ENCODE peak calls at places on chromosome 17, in seven cellular contexts. One of them, this sample, is unnamed.

GRCh38 chr17:62017496-62017895 is 47.6 kb downstream of the MED13 start:
- DNase-seq in cardiac fibroblast: peak
- DNase-seq in AG04450: peak
- DNase-seq in AG09319: no peak
- DNase-seq in A549: peak
- DNase-seq in uterus: no peak
- DNase-seq in astrocyte of the spinal cord: peak
- DNase-seq in this sample: no peak

GRCh38 chr17:20925954-20926353 is 116.9 kb downstream of the USP22 start:
- DNase-seq in cardiac fibroblast: no peak
- DNase-seq in AG04450: no peak
- DNase-seq in AG09319: no peak
- DNase-seq in A549: no peak
- DNase-seq in uterus: no peak
- DNase-seq in astrocyte of the spinal cord: no peak
- DNase-seq in this sample: no peak

GRCh38 chr17:38571833-38572274 is 33.9 kb downstream of the SRCIN1 start:
- DNase-seq in cardiac fibroblast: no peak
- DNase-seq in AG04450: no peak
- DNase-seq in AG09319: no peak
- DNase-seq in A549: no peak
- DNase-seq in uterus: no peak
- DNase-seq in astrocyte of the spinal cord: no peak
- DNase-seq in this sample: no peak

GRCh38 chr17:71942626-71943025 is 178.2 kb upstream of the SOX9 start:
- DNase-seq in cardiac fibroblast: no peak
- DNase-seq in AG04450: no peak
- DNase-seq in AG09319: no peak
- DNase-seq in A549: no peak
- DNase-seq in uterus: no peak
- DNase-seq in astrocyte of the spinal cord: no peak
- DNase-seq in this sample: no peak

GRCh38 chr17:72764632-72765041 is 327.9 kb downstream of the SLC39A11 start:
- DNase-seq in cardiac fibroblast: peak
- DNase-seq in AG04450: peak
- DNase-seq in AG09319: no peak
- DNase-seq in A549: no peak
- DNase-seq in uterus: no peak
- DNase-seq in astrocyte of the spinal cord: peak
- DNase-seq in this sample: no peak

GRCh38 chr17:57481901-57482300 is 225.6 kb downstream of the MSI2 start:
- DNase-seq in cardiac fibroblast: peak
- DNase-seq in AG04450: peak
- DNase-seq in AG09319: peak
- DNase-seq in A549: peak
- DNase-seq in uterus: peak
- DNase-seq in astrocyte of the spinal cord: peak
- DNase-seq in this sample: no peak

GRCh38 chr17:53227514-53227913 is 595.2 kb upstream of the KIF2B start:
- DNase-seq in cardiac fibroblast: no peak
- DNase-seq in AG04450: no peak
- DNase-seq in AG09319: no peak
- DNase-seq in A549: no peak
- DNase-seq in uterus: no peak
- DNase-seq in astrocyte of the spinal cord: no peak
- DNase-seq in this sample: no peak

GRCh38 chr17:63774141-63774981 is at the start of gene DDX42:
- DNase-seq in cardiac fibroblast: peak
- DNase-seq in AG04450: no peak
- DNase-seq in AG09319: no peak
- DNase-seq in A549: peak
- DNase-seq in uterus: peak
- DNase-seq in astrocyte of the spinal cord: peak
- DNase-seq in this sample: peak

GRCh38 chr17:6020376-6021010 is 49.7 kb upstream of the WSCD1 start:
- DNase-seq in cardiac fibroblast: no peak
- DNase-seq in AG04450: no peak
- DNase-seq in AG09319: no peak
- DNase-seq in A549: no peak
- DNase-seq in uterus: no peak
- DNase-seq in astrocyte of the spinal cord: no peak
- DNase-seq in this sample: no peak

GRCh38 chr17:47223007-47223406 is 13.9 kb downstream of the MYL4 start:
- DNase-seq in cardiac fibroblast: peak
- DNase-seq in AG04450: no peak
- DNase-seq in AG09319: no peak
- DNase-seq in A549: no peak
- DNase-seq in uterus: no peak
- DNase-seq in astrocyte of the spinal cord: no peak
- DNase-seq in this sample: no peak

GRCh38 chr17:39916918-39917317 is 1.5 kb downstream of the GSDMB start:
- DNase-seq in cardiac fibroblast: peak
- DNase-seq in AG04450: no peak
- DNase-seq in AG09319: no peak
- DNase-seq in A549: peak
- DNase-seq in uterus: no peak
- DNase-seq in astrocyte of the spinal cord: no peak
- DNase-seq in this sample: no peak

GRCh38 chr17:37107406-37108083 is 158.8 kb downstream of the AATF start:
- DNase-seq in cardiac fibroblast: no peak
- DNase-seq in AG04450: no peak
- DNase-seq in AG09319: no peak
- DNase-seq in A549: no peak
- DNase-seq in uterus: peak
- DNase-seq in astrocyte of the spinal cord: peak
- DNase-seq in this sample: peak

GRCh38 chr17:38465420-38466345 is 37.4 kb downstream of the ARHGAP23 start:
- DNase-seq in cardiac fibroblast: peak
- DNase-seq in AG04450: no peak
- DNase-seq in AG09319: no peak
- DNase-seq in A549: peak
- DNase-seq in uterus: peak
- DNase-seq in astrocyte of the spinal cord: no peak
- DNase-seq in this sample: no peak

GRCh38 chr17:5821057-5821456 is 236.7 kb upstream of the NLRP1 start:
- DNase-seq in cardiac fibroblast: no peak
- DNase-seq in AG04450: no peak
- DNase-seq in AG09319: no peak
- DNase-seq in A549: peak
- DNase-seq in uterus: no peak
- DNase-seq in astrocyte of the spinal cord: peak
- DNase-seq in this sample: no peak

GRCh38 chr17:45768000-45768399 is 16.1 kb upstream of the CRHR1 start:
- DNase-seq in cardiac fibroblast: no peak
- DNase-seq in AG04450: no peak
- DNase-seq in AG09319: no peak
- DNase-seq in A549: no peak
- DNase-seq in uterus: no peak
- DNase-seq in astrocyte of the spinal cord: no peak
- DNase-seq in this sample: no peak

GRCh38 chr17:19510903-19511302 is 22.8 kb upstream of the SLC47A1 start:
- DNase-seq in cardiac fibroblast: no peak
- DNase-seq in AG04450: no peak
- DNase-seq in AG09319: no peak
- DNase-seq in A549: no peak
- DNase-seq in uterus: peak
- DNase-seq in astrocyte of the spinal cord: no peak
- DNase-seq in this sample: no peak

GRCh38 chr17:37779554-37779953 is 34.7 kb upstream of the HNF1B start:
- DNase-seq in cardiac fibroblast: peak
- DNase-seq in AG04450: no peak
- DNase-seq in AG09319: peak
- DNase-seq in A549: no peak
- DNase-seq in uterus: no peak
- DNase-seq in astrocyte of the spinal cord: peak
- DNase-seq in this sample: no peak

GRCh38 chr17:35479271-35479670 is 30.7 kb upstream of the SLFN13 start:
- DNase-seq in cardiac fibroblast: no peak
- DNase-seq in AG04450: no peak
- DNase-seq in AG09319: no peak
- DNase-seq in A549: no peak
- DNase-seq in uterus: no peak
- DNase-seq in astrocyte of the spinal cord: no peak
- DNase-seq in this sample: no peak

GRCh38 chr17:74770498-74771318 is 5.4 kb downstream of the NAT9 start:
- DNase-seq in cardiac fibroblast: peak
- DNase-seq in AG04450: no peak
- DNase-seq in AG09319: no peak
- DNase-seq in A549: peak
- DNase-seq in uterus: no peak
- DNase-seq in astrocyte of the spinal cord: peak
- DNase-seq in this sample: peak

GRCh38 chr17:39638317-39638716 is 1.4 kb downstream of the STARD3 start:
- DNase-seq in cardiac fibroblast: no peak
- DNase-seq in AG04450: no peak
- DNase-seq in AG09319: no peak
- DNase-seq in A549: no peak
- DNase-seq in uterus: no peak
- DNase-seq in astrocyte of the spinal cord: no peak
- DNase-seq in this sample: no peak

GRCh38 chr17:31561469-31562412 is 170.3 kb downstream of the RAB11FIP4 start:
- DNase-seq in cardiac fibroblast: peak
- DNase-seq in AG04450: no peak
- DNase-seq in AG09319: no peak
- DNase-seq in A549: no peak
- DNase-seq in uterus: peak
- DNase-seq in astrocyte of the spinal cord: peak
- DNase-seq in this sample: no peak

DNA sequence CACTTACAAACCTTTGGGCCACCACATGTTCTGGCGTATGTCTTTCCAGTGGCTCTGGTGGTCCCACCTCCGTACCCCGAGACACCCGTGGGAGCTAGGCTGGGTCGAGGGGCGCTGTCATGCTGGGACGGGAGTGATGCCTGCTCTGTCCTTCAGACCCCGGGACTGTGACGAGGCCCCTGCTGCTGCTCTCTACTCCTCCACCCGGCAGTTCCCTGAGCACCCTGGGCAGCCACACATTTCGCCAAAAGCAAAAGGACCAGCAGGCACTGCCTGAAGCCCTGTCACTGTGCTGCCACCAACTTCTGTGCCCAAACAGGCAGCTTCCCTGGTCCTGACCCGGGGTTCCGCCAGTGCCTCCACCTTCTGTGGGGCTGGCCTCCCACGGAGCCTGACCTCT is 15.5 kb downstream of the DOC2B start:
- DNase-seq in cardiac fibroblast: no peak
- DNase-seq in AG04450: no peak
- DNase-seq in AG09319: no peak
- DNase-seq in A549: no peak
- DNase-seq in uterus: no peak
- DNase-seq in astrocyte of the spinal cord: no peak
- DNase-seq in this sample: no peak
- TF ChIP-seq CTCF in cardiac fibroblast: no peak
- TF ChIP-seq CTCF in AG04450: no peak
- TF ChIP-seq CTCF in AG09319: no peak
- TF ChIP-seq CTCF in A549: no peak
- TF ChIP-seq CTCF in uterus: no peak
- TF ChIP-seq CTCF in astrocyte of the spinal cord: no peak
- TF ChIP-seq CTCF in this sample: no peak

GRCh38 chr17:43366809-43367587 is 31.8 kb upstream of the ARL4D start:
- DNase-seq in cardiac fibroblast: no peak
- DNase-seq in AG04450: no peak
- DNase-seq in AG09319: no peak
- DNase-seq in A549: no peak
- DNase-seq in uterus: no peak
- DNase-seq in astrocyte of the spinal cord: no peak
- DNase-seq in this sample: no peak
- TF ChIP-seq CTCF in cardiac fibroblast: no peak
- TF ChIP-seq CTCF in AG04450: no peak
- TF ChIP-seq CTCF in AG09319: no peak
- TF ChIP-seq CTCF in A549: no peak
- TF ChIP-seq CTCF in uterus: no peak
- TF ChIP-seq CTCF in astrocyte of the spinal cord: no peak
- TF ChIP-seq CTCF in this sample: no peak

DNA sequence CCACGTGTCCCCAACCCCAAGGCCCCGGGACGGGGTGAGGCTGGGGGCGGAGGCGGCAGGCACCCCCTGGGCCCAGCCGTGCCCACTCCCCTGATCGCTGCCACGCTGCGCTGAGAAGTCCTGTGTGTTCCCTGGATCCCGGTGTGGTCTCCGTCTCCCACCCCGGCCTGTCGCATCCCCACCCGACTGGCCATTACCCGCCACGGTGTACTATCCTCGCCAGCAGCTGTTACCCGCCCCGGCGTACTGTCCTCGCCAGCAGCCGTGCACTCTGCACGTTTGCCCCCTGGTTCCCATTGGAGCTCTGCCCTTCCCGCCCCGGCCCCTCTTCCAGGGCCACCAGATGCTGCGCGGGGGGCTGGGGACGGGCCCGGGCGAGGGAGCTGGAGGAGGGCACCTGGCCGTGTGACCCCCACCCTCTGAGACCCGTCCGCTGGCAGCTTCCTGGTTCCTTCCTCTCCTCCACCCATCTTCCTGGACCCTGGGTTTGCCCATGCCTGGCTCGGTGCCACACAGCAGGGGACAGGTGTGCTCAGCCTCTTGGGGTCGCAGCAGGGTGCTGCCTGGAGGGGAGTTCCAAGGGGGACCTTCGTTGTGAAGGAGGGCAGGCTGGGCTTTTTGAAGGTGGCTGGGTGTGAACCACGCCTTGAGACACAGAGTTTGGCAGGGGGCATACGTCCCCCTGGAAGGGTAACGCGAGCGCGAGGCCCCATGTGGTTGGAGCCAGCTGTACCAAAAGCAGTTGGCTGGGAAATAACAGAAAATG is 19.7 kb downstream of the BAHCC1 start:
- DNase-seq in cardiac fibroblast: no peak
- DNase-seq in AG04450: no peak
- DNase-seq in AG09319: no peak
- DNase-seq in A549: no peak
- DNase-seq in uterus: no peak
- DNase-seq in astrocyte of the spinal cord: no peak
- DNase-seq in this sample: no peak
- TF ChIP-seq CTCF in cardiac fibroblast: no peak
- TF ChIP-seq CTCF in AG04450: no peak
- TF ChIP-seq CTCF in AG09319: no peak
- TF ChIP-seq CTCF in A549: no peak
- TF ChIP-seq CTCF in uterus: no peak
- TF ChIP-seq CTCF in astrocyte of the spinal cord: no peak
- TF ChIP-seq CTCF in this sample: no peak

GRCh38 chr17:29568331-29569244 is at the start of gene TP53I13:
- DNase-seq in cardiac fibroblast: peak
- DNase-seq in AG04450: no peak
- DNase-seq in AG09319: peak
- DNase-seq in A549: peak
- DNase-seq in uterus: peak
- DNase-seq in astrocyte of the spinal cord: peak
- DNase-seq in this sample: peak

GRCh38 chr17:29565643-29566472 is 979 bp downstream of the ABHD15 start:
- DNase-seq in cardiac fibroblast: no peak
- DNase-seq in AG04450: no peak
- DNase-seq in AG09319: no peak
- DNase-seq in A549: peak
- DNase-seq in uterus: peak
- DNase-seq in astrocyte of the spinal cord: no peak
- DNase-seq in this sample: no peak

GRCh38 chr17:29569245-29569950 is 897 bp downstream of the TP53I13 start:
- DNase-seq in cardiac fibroblast: peak
- DNase-seq in AG04450: no peak
- DNase-seq in AG09319: no peak
- DNase-seq in A549: no peak
- DNase-seq in uterus: no peak
- DNase-seq in astrocyte of the spinal cord: no peak
- DNase-seq in this sample: peak

GRCh38 chr17:29567362-29568330 is 809 bp upstream of the ABHD15 start:
- DNase-seq in cardiac fibroblast: peak
- DNase-seq in AG04450: no peak
- DNase-seq in AG09319: no peak
- DNase-seq in A549: peak
- DNase-seq in uterus: peak
- DNase-seq in astrocyte of the spinal cord: peak
- DNase-seq in this sample: peak

GRCh38 chr17:29566473-29567361 is at the start of gene ABHD15:
- DNase-seq in cardiac fibroblast: peak
- DNase-seq in AG04450: no peak
- DNase-seq in AG09319: peak
- DNase-seq in A549: peak
- DNase-seq in uterus: peak
- DNase-seq in astrocyte of the spinal cord: peak
- DNase-seq in this sample: no peak
- TF ChIP-seq CTCF in cardiac fibroblast: no peak
- TF ChIP-seq CTCF in AG04450: no peak
- TF ChIP-seq CTCF in AG09319: no peak
- TF ChIP-seq CTCF in A549: no peak
- TF ChIP-seq CTCF in uterus: no peak
- TF ChIP-seq CTCF in astrocyte of the spinal cord: no peak
- TF ChIP-seq CTCF in this sample: peak

This sample was measured in dorsolateral prefrontal cortex.